ENCODE peak calls at places on chromosomes 7 and 10, in five cellular contexts. G is nucleus accumbens, C is fibroblast of lung, I is activated T-cell treated with anti-CD3 and anti-CD28 coated beads for 24 hours, Y is MV-4-11. B is an unnamed sample.

GRCh38 chr7:151076863-151077704 is 3.5 kb downstream of the FASTK start:
- DNase-seq in C (no peak), I (no peak), Y (no peak), G (no peak), B (no peak)

GRCh38 chr7:85554294-85554877 is 367.5 kb upstream of the SEMA3D start:
- DNase-seq in Y (peak; percentile 59), G (no peak), C (peak; percentile 71), I (no peak), B (peak; percentile 83)

GRCh38 chr10:116767235-116767634 is 24.9 kb upstream of the HSPA12A start:
- DNase-seq in C (peak; percentile 5), G (no peak), I (no peak), Y (no peak), B (peak; percentile 24)

GRCh38 chr10:64316833-64317232 is 795.6 kb downstream of the REEP3 start:
- DNase-seq in I (no peak), C (no peak), G (no peak), Y (no peak), B (no peak)

GRCh38 chr10:96830511-96831199 is 1.4 kb upstream of the LCOR start:
- DNase-seq in G (no peak), Y (peak; percentile 54), I (peak; percentile 70), C (peak; percentile 55), B (peak; percentile 41)

GRCh38 chr10:115830260-115830970 is 442.6 kb downstream of the GFRA1 start:
- DNase-seq in Y (no peak), I (no peak), G (no peak), C (peak; percentile 69), B (peak; percentile 44)

GRCh38 chr10:11699546-11700097 is 42.6 kb upstream of the ECHDC3 start:
- DNase-seq in I (no peak), G (no peak), Y (no peak), C (no peak), B (no peak)

GRCh38 chr10:15605740-15606369 is 113.9 kb downstream of the ITGA8 start:
- DNase-seq in Y (no peak), I (no peak), C (no peak), G (no peak), B (peak; percentile 48)

GRCh38 chr7:99789441-99790070 is 5.6 kb upstream of the CYP3A4 start:
- DNase-seq in C (no peak), Y (no peak), G (no peak), I (no peak), B (peak; percentile 88)

GRCh38 chr7:84924341-84924740 is 262.5 kb downstream of the SEMA3D start:
- DNase-seq in Y (no peak), I (no peak), C (no peak), G (no peak), B (no peak)

GRCh38 chr7:6639032-6639431 is 1.9 kb downstream of the ZNF316 start:
- DNase-seq in Y (no peak), G (no peak), C (no peak), I (no peak), B (no peak)

GRCh38 chr10:1327759-1328158 is 271.6 kb downstream of the WDR37 start:
- DNase-seq in I (no peak), C (no peak), Y (no peak), G (no peak), B (no peak)

GRCh38 chr7:131236318-131236672 is 91.4 kb upstream of the MKLN1 start:
- DNase-seq in I (no peak), C (no peak), Y (no peak), G (no peak), B (no peak)

GRCh38 chr10:23172429-23172828 is 19.7 kb upstream of the PTF1A start:
- DNase-seq in C (no peak), Y (no peak), G (no peak), I (no peak), B (no peak)

GRCh38 chr7:108581655-108582491 is 12.2 kb downstream of the DNAJB9 start:
- DNase-seq in I (no peak), Y (no peak), C (peak; percentile 15), G (no peak), B (peak; percentile 12)

GRCh38 chr7:22452142-22452763 is 47.7 kb downstream of the STEAP1B start:
- DNase-seq in I (peak; percentile 9), C (peak; percentile 30), G (peak; percentile 53), Y (no peak), B (no peak)

GRCh38 chr7:3067193-3067592 is 23.5 kb upstream of the CARD11 start:
- DNase-seq in C (peak; percentile 37), Y (no peak), G (no peak), I (peak; percentile 18), B (no peak)

GRCh38 chr7:112431803-112432202 is 18.5 kb upstream of the IFRD1 start:
- DNase-seq in C (no peak), I (no peak), Y (no peak), G (no peak), B (no peak)

GRCh38 chr10:131444862-131445461 is 133.4 kb upstream of the TCERG1L start:
- DNase-seq in Y (no peak), C (no peak), I (no peak), G (no peak), B (no peak)

GRCh38 chr7:132655071-132655761 is 78.9 kb upstream of the PLXNA4 start:
- DNase-seq in I (peak; percentile 16), C (peak; percentile 71), Y (peak; percentile 95), G (peak; percentile 3), B (peak; percentile 70)

GRCh38 chr7:149622444-149623210 is 125.0 kb upstream of the ZNF746 start:
- DNase-seq in I (no peak), C (no peak), Y (peak; percentile 27), G (no peak), B (no peak)

B was measured in foreskin fibroblast.